ENCODE peak calls at places on chromosomes 5 and 9, in eight cellular contexts. One of them, this sample, is unnamed.

GRCh38 chr9:131677051-131677444 is 62.8 kb downstream of the RAPGEF1 start:
- DNase-seq in endothelial cell: no peak
- DNase-seq in nephron progenitor cell: no peak
- DNase-seq in GM13976: no peak
- DNase-seq in AG04450: no peak
- DNase-seq in cardiac muscle cell: no peak
- DNase-seq in type B pancreatic cell: no peak
- DNase-seq in tibial nerve: no peak
- DNase-seq in this sample: no peak

GRCh38 chr5:118434522-118434921 is 553.8 kb downstream of the DTWD2 start:
- DNase-seq in type B pancreatic cell: no peak
- DNase-seq in AG04450: no peak
- DNase-seq in endothelial cell: no peak
- DNase-seq in GM13976: no peak
- DNase-seq in nephron progenitor cell: no peak
- DNase-seq in tibial nerve: no peak
- DNase-seq in cardiac muscle cell: no peak
- DNase-seq in this sample: no peak

GRCh38 chr5:129972774-129973173 is 68.5 kb downstream of the CHSY3 start:
- DNase-seq in cardiac muscle cell: no peak
- DNase-seq in AG04450: no peak
- DNase-seq in tibial nerve: no peak
- DNase-seq in endothelial cell: no peak
- DNase-seq in nephron progenitor cell: no peak
- DNase-seq in type B pancreatic cell: no peak
- DNase-seq in GM13976: no peak
- DNase-seq in this sample: no peak

GRCh38 chr5:33180900-33181299 is 259.9 kb upstream of the TARS1 start:
- DNase-seq in endothelial cell: peak
- DNase-seq in nephron progenitor cell: no peak
- DNase-seq in GM13976: no peak
- DNase-seq in AG04450: peak
- DNase-seq in type B pancreatic cell: no peak
- DNase-seq in cardiac muscle cell: peak
- DNase-seq in tibial nerve: no peak
- DNase-seq in this sample: no peak

GRCh38 chr9:126147620-126148522 is 178.8 kb upstream of the MVB12B start:
- DNase-seq in nephron progenitor cell: no peak
- DNase-seq in type B pancreatic cell: peak
- DNase-seq in AG04450: no peak
- DNase-seq in cardiac muscle cell: no peak
- DNase-seq in tibial nerve: no peak
- DNase-seq in GM13976: no peak
- DNase-seq in endothelial cell: peak
- DNase-seq in this sample: no peak

GRCh38 chr5:50856720-50857119 is 190.3 kb downstream of the PARP8 start:
- DNase-seq in GM13976: no peak
- DNase-seq in AG04450: no peak
- DNase-seq in nephron progenitor cell: no peak
- DNase-seq in tibial nerve: no peak
- DNase-seq in cardiac muscle cell: no peak
- DNase-seq in type B pancreatic cell: no peak
- DNase-seq in endothelial cell: no peak
- DNase-seq in this sample: no peak

GRCh38 chr9:114696814-114697544 is 15.0 kb upstream of the TEX48 start:
- DNase-seq in cardiac muscle cell: no peak
- DNase-seq in tibial nerve: no peak
- DNase-seq in GM13976: peak
- DNase-seq in nephron progenitor cell: no peak
- DNase-seq in type B pancreatic cell: no peak
- DNase-seq in AG04450: no peak
- DNase-seq in endothelial cell: no peak
- DNase-seq in this sample: no peak

GRCh38 chr5:132012385-132013005 is 1.0 kb upstream of the ACSL6 start:
- DNase-seq in nephron progenitor cell: peak
- DNase-seq in AG04450: peak
- DNase-seq in GM13976: no peak
- DNase-seq in tibial nerve: no peak
- DNase-seq in type B pancreatic cell: peak
- DNase-seq in cardiac muscle cell: peak
- DNase-seq in endothelial cell: peak
- DNase-seq in this sample: peak

GRCh38 chr5:107669543-107670027 is 1.2 kb downstream of the EFNA5 start:
- DNase-seq in type B pancreatic cell: no peak
- DNase-seq in endothelial cell: peak
- DNase-seq in cardiac muscle cell: peak
- DNase-seq in GM13976: peak
- DNase-seq in tibial nerve: no peak
- DNase-seq in AG04450: no peak
- DNase-seq in nephron progenitor cell: peak
- DNase-seq in this sample: peak

GRCh38 chr5:162174358-162174757 is 106.8 kb downstream of the GABRG2 start:
- DNase-seq in type B pancreatic cell: no peak
- DNase-seq in tibial nerve: no peak
- DNase-seq in cardiac muscle cell: no peak
- DNase-seq in nephron progenitor cell: no peak
- DNase-seq in AG04450: no peak
- DNase-seq in GM13976: no peak
- DNase-seq in endothelial cell: no peak
- DNase-seq in this sample: no peak

GRCh38 chr9:83937861-83938455 is 16.7 kb upstream of the KIF27 start:
- DNase-seq in AG04450: no peak
- DNase-seq in endothelial cell: peak
- DNase-seq in tibial nerve: no peak
- DNase-seq in cardiac muscle cell: peak
- DNase-seq in GM13976: peak
- DNase-seq in type B pancreatic cell: no peak
- DNase-seq in nephron progenitor cell: peak
- DNase-seq in this sample: no peak

GRCh38 chr9:91289244-91289643 is 72.5 kb downstream of the AUH start:
- DNase-seq in endothelial cell: no peak
- DNase-seq in type B pancreatic cell: no peak
- DNase-seq in AG04450: no peak
- DNase-seq in cardiac muscle cell: no peak
- DNase-seq in GM13976: no peak
- DNase-seq in tibial nerve: no peak
- DNase-seq in nephron progenitor cell: no peak
- DNase-seq in this sample: no peak

GRCh38 chr5:44099643-44100042 is 289.6 kb downstream of the FGF10 start:
- DNase-seq in AG04450: no peak
- DNase-seq in endothelial cell: no peak
- DNase-seq in type B pancreatic cell: no peak
- DNase-seq in tibial nerve: no peak
- DNase-seq in GM13976: no peak
- DNase-seq in nephron progenitor cell: no peak
- DNase-seq in cardiac muscle cell: no peak
- DNase-seq in this sample: no peak

GRCh38 chr9:4514252-4515128 is 24.2 kb downstream of the SLC1A1 start:
- DNase-seq in tibial nerve: no peak
- DNase-seq in cardiac muscle cell: no peak
- DNase-seq in nephron progenitor cell: no peak
- DNase-seq in GM13976: no peak
- DNase-seq in AG04450: no peak
- DNase-seq in type B pancreatic cell: no peak
- DNase-seq in endothelial cell: no peak
- DNase-seq in this sample: no peak

GRCh38 chr9:4515958-4516375 is 25.7 kb downstream of the SLC1A1 start:
- DNase-seq in nephron progenitor cell: no peak
- DNase-seq in cardiac muscle cell: no peak
- DNase-seq in type B pancreatic cell: no peak
- DNase-seq in AG04450: no peak
- DNase-seq in endothelial cell: no peak
- DNase-seq in tibial nerve: no peak
- DNase-seq in GM13976: no peak
- DNase-seq in this sample: no peak

GRCh38 chr9:4517274-4517673 is 27.0 kb downstream of the SLC1A1 start:
- DNase-seq in cardiac muscle cell: no peak
- DNase-seq in AG04450: no peak
- DNase-seq in type B pancreatic cell: no peak
- DNase-seq in tibial nerve: no peak
- DNase-seq in nephron progenitor cell: no peak
- DNase-seq in endothelial cell: no peak
- DNase-seq in GM13976: no peak
- DNase-seq in this sample: no peak

GRCh38 chr9:4519604-4520003 is 29.3 kb downstream of the SLC1A1 start:
- DNase-seq in cardiac muscle cell: no peak
- DNase-seq in nephron progenitor cell: no peak
- DNase-seq in type B pancreatic cell: no peak
- DNase-seq in tibial nerve: no peak
- DNase-seq in endothelial cell: no peak
- DNase-seq in GM13976: no peak
- DNase-seq in AG04450: no peak
- DNase-seq in this sample: no peak
- TF ChIP-seq CTCF in cardiac muscle cell: no peak
- TF ChIP-seq CTCF in nephron progenitor cell: no peak
- TF ChIP-seq CTCF in type B pancreatic cell: no peak
- TF ChIP-seq CTCF in tibial nerve: no peak
- TF ChIP-seq CTCF in endothelial cell: no peak
- TF ChIP-seq CTCF in GM13976: no peak
- TF ChIP-seq CTCF in AG04450: no peak
- TF ChIP-seq CTCF in this sample: no peak

GRCh38 chr5:150489358-150490295 is 18.3 kb upstream of the NDST1 start:
- DNase-seq in endothelial cell: no peak
- DNase-seq in tibial nerve: no peak
- DNase-seq in nephron progenitor cell: no peak
- DNase-seq in GM13976: peak
- DNase-seq in type B pancreatic cell: no peak
- DNase-seq in AG04450: no peak
- DNase-seq in cardiac muscle cell: no peak
- DNase-seq in this sample: no peak

GRCh38 chr5:150486402-150487198 is 21.3 kb upstream of the NDST1 start:
- DNase-seq in endothelial cell: peak
- DNase-seq in GM13976: peak
- DNase-seq in AG04450: no peak
- DNase-seq in type B pancreatic cell: peak
- DNase-seq in tibial nerve: peak
- DNase-seq in nephron progenitor cell: peak
- DNase-seq in cardiac muscle cell: peak
- DNase-seq in this sample: peak

GRCh38 chr5:150488519-150489357 is 19.2 kb upstream of the NDST1 start:
- DNase-seq in GM13976: no peak
- DNase-seq in endothelial cell: no peak
- DNase-seq in cardiac muscle cell: no peak
- DNase-seq in type B pancreatic cell: no peak
- DNase-seq in AG04450: no peak
- DNase-seq in tibial nerve: peak
- DNase-seq in nephron progenitor cell: no peak
- DNase-seq in this sample: peak

GRCh38 chr5:150485770-150486401 is 22.0 kb upstream of the NDST1 start:
- DNase-seq in AG04450: no peak
- DNase-seq in GM13976: peak
- DNase-seq in endothelial cell: peak
- DNase-seq in nephron progenitor cell: peak
- DNase-seq in cardiac muscle cell: peak
- DNase-seq in type B pancreatic cell: peak
- DNase-seq in tibial nerve: peak
- DNase-seq in this sample: peak

GRCh38 chr5:150487199-150488061 is 20.5 kb upstream of the NDST1 start:
- DNase-seq in cardiac muscle cell: no peak
- DNase-seq in GM13976: no peak
- DNase-seq in tibial nerve: no peak
- DNase-seq in nephron progenitor cell: no peak
- DNase-seq in endothelial cell: no peak
- DNase-seq in type B pancreatic cell: no peak
- DNase-seq in AG04450: no peak
- DNase-seq in this sample: no peak
- TF ChIP-seq CTCF in cardiac muscle cell: peak
- TF ChIP-seq CTCF in GM13976: peak
- TF ChIP-seq CTCF in tibial nerve: no peak
- TF ChIP-seq CTCF in nephron progenitor cell: no peak
- TF ChIP-seq CTCF in endothelial cell: no peak
- TF ChIP-seq CTCF in type B pancreatic cell: no peak
- TF ChIP-seq CTCF in AG04450: peak
- TF ChIP-seq CTCF in this sample: no peak

DNA sequence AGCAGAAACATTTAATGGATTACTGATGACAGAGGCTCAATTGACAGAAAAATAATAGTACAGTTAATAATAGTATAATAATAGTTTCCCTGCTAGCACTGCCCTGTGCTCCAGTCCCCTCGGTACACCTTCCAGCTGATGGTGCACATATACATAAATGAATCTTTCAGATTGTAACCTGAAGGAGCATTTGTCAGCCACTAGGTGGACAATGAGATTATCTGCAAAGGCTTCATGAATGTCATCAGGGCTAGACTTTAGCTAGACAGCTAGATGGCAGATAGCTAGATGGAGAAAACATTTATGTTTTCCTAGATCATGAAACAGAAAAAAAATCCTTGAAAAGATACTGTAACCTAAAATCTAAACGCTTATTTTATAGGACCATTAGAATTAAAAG is 304.4 kb upstream of the SMC2 start:
- DNase-seq in GM13976: no peak
- DNase-seq in nephron progenitor cell: no peak
- DNase-seq in cardiac muscle cell: peak
- DNase-seq in tibial nerve: no peak
- DNase-seq in endothelial cell: no peak
- DNase-seq in type B pancreatic cell: no peak
- DNase-seq in AG04450: no peak
- DNase-seq in this sample: no peak
- TF ChIP-seq CTCF in GM13976: peak
- TF ChIP-seq CTCF in nephron progenitor cell: peak
- TF ChIP-seq CTCF in cardiac muscle cell: peak
- TF ChIP-seq CTCF in tibial nerve: no peak
- TF ChIP-seq CTCF in endothelial cell: no peak
- TF ChIP-seq CTCF in type B pancreatic cell: peak
- TF ChIP-seq CTCF in AG04450: no peak
- TF ChIP-seq CTCF in this sample: no peak

DNA sequence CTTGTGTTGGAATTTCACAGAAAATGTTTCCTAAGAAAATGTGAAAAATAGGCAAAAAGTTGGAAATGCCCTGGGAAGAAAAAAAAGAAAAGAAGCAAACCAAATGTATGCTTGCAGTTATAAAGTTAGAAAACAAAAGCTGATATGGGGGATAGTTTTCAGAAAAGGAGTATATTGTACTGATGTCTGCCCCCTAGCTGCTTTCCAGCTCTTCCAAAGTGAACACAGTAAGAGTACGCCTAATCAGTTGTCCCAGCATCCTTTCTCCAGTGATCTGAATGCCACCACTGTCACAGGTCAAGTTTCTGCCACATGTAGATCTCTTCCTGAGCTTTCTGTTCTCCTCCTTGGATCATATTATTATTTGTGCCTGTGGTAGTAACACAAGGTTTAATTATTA is 5.8 kb downstream of the TYRP1 start:
- DNase-seq in cardiac muscle cell: no peak
- DNase-seq in type B pancreatic cell: no peak
- DNase-seq in tibial nerve: no peak
- DNase-seq in GM13976: no peak
- DNase-seq in endothelial cell: no peak
- DNase-seq in AG04450: no peak
- DNase-seq in nephron progenitor cell: no peak
- DNase-seq in this sample: no peak
- TF ChIP-seq CTCF in cardiac muscle cell: peak
- TF ChIP-seq CTCF in type B pancreatic cell: no peak
- TF ChIP-seq CTCF in tibial nerve: no peak
- TF ChIP-seq CTCF in GM13976: no peak
- TF ChIP-seq CTCF in endothelial cell: no peak
- TF ChIP-seq CTCF in AG04450: peak
- TF ChIP-seq CTCF in nephron progenitor cell: no peak
- TF ChIP-seq CTCF in this sample: no peak

GRCh38 chr5:10304932-10305331 is 2.8 kb downstream of the CMBL start:
- DNase-seq in endothelial cell: no peak
- DNase-seq in type B pancreatic cell: no peak
- DNase-seq in tibial nerve: no peak
- DNase-seq in cardiac muscle cell: no peak
- DNase-seq in nephron progenitor cell: no peak
- DNase-seq in GM13976: no peak
- DNase-seq in AG04450: no peak
- DNase-seq in this sample: no peak
- TF ChIP-seq CTCF in endothelial cell: no peak
- TF ChIP-seq CTCF in type B pancreatic cell: peak
- TF ChIP-seq CTCF in tibial nerve: no peak
- TF ChIP-seq CTCF in cardiac muscle cell: no peak
- TF ChIP-seq CTCF in nephron progenitor cell: no peak
- TF ChIP-seq CTCF in GM13976: no peak
- TF ChIP-seq CTCF in AG04450: no peak
- TF ChIP-seq CTCF in this sample: no peak

This sample was measured in tibial artery.